ENCODE peak calls at places on chromosomes 4 and X, in four cellular contexts. One of them, this sample, is unnamed.

GRCh38 chrX:88990882-88991582 is 244.0 kb downstream of the CPXCR1 start:
- DNase-seq in SW480: no peak
- DNase-seq in left lung: no peak
- DNase-seq in nucleus accumbens: no peak
- DNase-seq in this sample: no peak

GRCh38 chr4:110289601-110290100 is 91.2 kb upstream of the ELOVL6 start:
- DNase-seq in SW480: no peak
- DNase-seq in left lung: no peak
- DNase-seq in nucleus accumbens: no peak
- DNase-seq in this sample: no peak

GRCh38 chr4:140928880-140929279 is 172.7 kb upstream of the TBC1D9 start:
- DNase-seq in SW480: no peak
- DNase-seq in left lung: no peak
- DNase-seq in nucleus accumbens: no peak
- DNase-seq in this sample: peak

GRCh38 chrX:3638280-3638873 is 75.1 kb downstream of the PRKX start:
- DNase-seq in SW480: peak
- DNase-seq in left lung: no peak
- DNase-seq in nucleus accumbens: no peak
- DNase-seq in this sample: peak

GRCh38 chrX:39854772-39855747 is 242.7 kb downstream of the BCOR start:
- DNase-seq in SW480: peak
- DNase-seq in left lung: no peak
- DNase-seq in nucleus accumbens: no peak
- DNase-seq in this sample: no peak

GRCh38 chrX:10167573-10167972 is 10.8 kb downstream of the CLCN4 start:
- DNase-seq in SW480: no peak
- DNase-seq in left lung: no peak
- DNase-seq in nucleus accumbens: no peak
- DNase-seq in this sample: no peak

GRCh38 chr4:121439669-121440068 is 58.9 kb upstream of the QRFPR start:
- DNase-seq in SW480: no peak
- DNase-seq in left lung: no peak
- DNase-seq in nucleus accumbens: no peak
- DNase-seq in this sample: no peak

GRCh38 chrX:9737363-9737762 is 28.3 kb downstream of the GPR143 start:
- DNase-seq in SW480: no peak
- DNase-seq in left lung: no peak
- DNase-seq in nucleus accumbens: no peak
- DNase-seq in this sample: no peak

GRCh38 chrX:150693782-150694574 is 782 bp downstream of the MTMR1 start:
- DNase-seq in SW480: peak
- DNase-seq in left lung: peak
- DNase-seq in nucleus accumbens: no peak
- DNase-seq in this sample: peak

GRCh38 chr4:113434247-113434587 is 327.3 kb downstream of the CAMK2D start:
- DNase-seq in SW480: peak
- DNase-seq in left lung: no peak
- DNase-seq in nucleus accumbens: no peak
- DNase-seq in this sample: peak

GRCh38 chrX:129932792-129933321 is 26.9 kb downstream of the UTP14A start:
- DNase-seq in SW480: peak
- DNase-seq in left lung: peak
- DNase-seq in nucleus accumbens: no peak
- DNase-seq in this sample: no peak

This sample was measured in HFFc6.